ENCODE peak calls at places on chromosomes 4 and X, in seven cellular contexts. V is GM23338, U is fibroblast of mammary gland, P is astrocyte of the spinal cord, H is esophagus squamous epithelium, M is fibroblast of lung, Y is psoas muscle. F is an unnamed sample.

GRCh38 chr4:153418581-153418980 is 47.6 kb upstream of the TMEM131L start:
- DNase-seq in H (no peak), Y (no peak), V (peak; percentile 49), M (peak; percentile 13), U (no peak), P (no peak), F (peak; percentile 36)

GRCh38 chr4:101020956-101021355 is 326.4 kb downstream of the PPP3CA start:
- DNase-seq in P (peak; percentile 69), V (no peak), M (peak; percentile 35), H (no peak), U (peak; percentile 63), Y (no peak), F (peak; percentile 79)

GRCh38 chr4:128353791-128354190 is 66.2 kb upstream of the PGRMC2 start:
- DNase-seq in Y (no peak), P (no peak), H (no peak), V (no peak), U (no peak), M (peak; percentile 82), F (no peak)

GRCh38 chrX:14529288-14529989 is at the start of gene GLRA2:
- DNase-seq in V (peak; percentile 76), H (no peak), Y (no peak), P (peak; percentile 25), M (peak; percentile 24), U (peak; percentile 10), F (peak; percentile 5)

GRCh38 chr4:73944061-73944875 is 37.6 kb downstream of the PF4 start:
- DNase-seq in M (peak; percentile 8), U (peak; percentile 29), V (peak; percentile 69), P (peak; percentile 16), Y (no peak), H (no peak), F (no peak)

GRCh38 chr4:150007512-150007911 is 70.7 kb upstream of the DCLK2 start:
- DNase-seq in P (peak; percentile 68), U (no peak), M (no peak), V (no peak), Y (no peak), H (no peak), F (peak; percentile 40)

GRCh38 chr4:8394125-8394524 is 46.4 kb downstream of the ACOX3 start:
- DNase-seq in U (peak; percentile 73), M (peak; percentile 82), Y (peak; percentile 92), H (no peak), V (no peak), P (peak; percentile 68), F (peak; percentile 79)

GRCh38 chr4:25913056-25913850 is 767 bp upstream of the SMIM20 start:
- DNase-seq in U (peak; percentile 41), V (peak; percentile 51), M (no peak), Y (peak; percentile 63), P (peak; percentile 58), H (peak; percentile 8), F (no peak)

DNA sequence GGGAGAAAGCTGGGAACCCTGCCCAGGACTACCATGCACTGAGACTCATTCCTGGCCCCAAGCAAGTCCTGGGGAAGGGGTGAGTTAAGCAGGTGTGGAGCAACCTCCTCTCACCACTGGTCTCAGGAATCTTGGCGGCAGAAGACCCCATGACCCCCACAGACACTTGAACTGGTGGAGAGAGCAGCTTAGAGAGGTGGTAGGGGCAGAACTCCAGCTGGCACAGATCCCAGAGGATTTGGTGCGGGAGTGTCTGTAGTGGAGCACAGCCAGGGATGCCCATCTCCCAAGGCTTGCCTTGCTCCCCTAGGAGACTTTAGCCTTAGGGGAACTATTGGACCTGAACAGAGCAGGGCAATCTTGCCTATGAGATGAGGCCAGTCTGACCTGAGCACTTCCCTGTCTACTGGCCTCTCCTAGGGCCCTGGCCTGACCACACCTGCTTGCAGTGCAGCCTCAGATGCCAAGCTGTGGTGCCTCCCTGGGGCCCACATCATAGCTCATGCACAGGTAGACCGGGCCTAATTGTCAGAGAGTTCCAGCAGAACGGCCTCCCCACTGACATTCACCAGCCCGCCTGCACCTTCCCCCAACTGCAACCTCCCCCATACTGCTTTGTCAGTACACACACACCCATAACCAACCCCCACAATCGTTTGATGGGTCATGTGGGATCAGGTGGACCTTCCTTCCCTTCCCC is 78.0 kb downstream of the NAA11 start:
- DNase-seq in M (no peak), V (no peak), P (no peak), Y (no peak), U (no peak), H (no peak), F (no peak)
- TF ChIP-seq CTCF in M (no peak), V (no peak), P (no peak), Y (no peak), U (no peak), H (no peak), F (no peak)

DNA sequence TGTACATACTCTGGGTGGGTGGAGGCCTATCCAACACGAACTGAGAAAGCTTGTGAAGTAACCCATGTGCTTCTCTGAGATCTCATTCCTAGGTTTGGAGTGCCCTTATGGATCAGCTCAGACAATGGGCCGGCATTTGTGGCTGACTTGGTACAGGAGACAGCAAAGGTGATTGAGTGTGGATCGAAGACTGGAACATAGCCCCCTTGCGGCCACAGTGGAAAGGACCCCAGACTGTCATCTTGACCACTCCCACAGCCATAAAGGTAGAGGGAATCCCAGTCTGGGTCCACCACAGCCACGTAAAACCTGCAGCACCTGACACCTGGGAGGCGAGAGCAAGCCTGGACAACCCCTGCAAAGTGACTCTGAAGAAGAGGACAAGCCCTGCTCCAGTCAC is 598.0 kb upstream of the AADAT start:
- DNase-seq in U (no peak), M (no peak), P (no peak), H (no peak), Y (no peak), V (peak; percentile 15), F (no peak)
- H3K4me3 ChIP-seq in U (no peak overlapping the region), M (no peak overlapping the region), P (no peak overlapping the region), H (no peak overlapping the region), Y (no peak overlapping the region), V (no peak overlapping the region), F (no peak overlapping the region)

GRCh38 chrX:122113376-122113775 is 1066.0 kb downstream of the GLUD2 start:
- DNase-seq in H (no peak), P (no peak), M (no peak), V (peak; percentile 11), U (no peak), Y (no peak), F (no peak)
- TF ChIP-seq CTCF in H (no peak), P (no peak), M (no peak), V (peak; percentile 37), U (no peak), Y (no peak), F (no peak)

GRCh38 chr4:165118256-165118909 is 5.7 kb upstream of the TMEM192 start:
- DNase-seq in Y (no peak), U (no peak), M (no peak), H (no peak), P (no peak), V (no peak), F (peak; percentile 13)
- H3K4me3 ChIP-seq in Y (no peak overlapping the region), U (no peak overlapping the region), M (no peak overlapping the region), H (no peak overlapping the region), P (no peak overlapping the region), V (no peak overlapping the region), F (no peak overlapping the region)

GRCh38 chr4:4852591-4853362 is 6.7 kb upstream of the MSX1 start:
- DNase-seq in V (peak; percentile 84), H (no peak), P (peak; percentile 67), U (peak; percentile 79), M (peak; percentile 38), Y (peak; percentile 54), F (peak; percentile 70)
- TF ChIP-seq CTCF in V (peak; percentile 42), H (no peak), P (peak; percentile 35), U (peak; percentile 49), M (peak; percentile 22), Y (no peak), F (peak; percentile 52)

GRCh38 chr4:38670939-38671593 is 7.1 kb downstream of the KLF3 start:
- DNase-seq in P (no peak), U (no peak), H (no peak), Y (no peak), V (no peak), M (no peak), F (no peak)
- H3K4me3 ChIP-seq in P (no peak overlapping the region), U (no peak overlapping the region), H (peak overlapping the region; percentile 27), Y (no peak overlapping the region), V (no peak overlapping the region), M (no peak overlapping the region), F (no peak overlapping the region)

GRCh38 chrX:73289039-73289438 is 74.4 kb upstream of the NAP1L2 start:
- DNase-seq in Y (no peak), M (no peak), V (peak; percentile 51), U (no peak), H (no peak), P (no peak), F (no peak)
- TF ChIP-seq CTCF in Y (no peak), M (no peak), V (peak; percentile 46), U (no peak), H (no peak), P (no peak), F (no peak)

GRCh38 chrX:115333446-115333845 is 43.9 kb downstream of the LUZP4 start:
- DNase-seq in Y (no peak), H (no peak), V (no peak), U (no peak), M (peak; percentile 26), P (no peak), F (peak; percentile 38)

GRCh38 chrX:115332832-115333231 is 43.3 kb downstream of the LUZP4 start:
- DNase-seq in Y (no peak), H (no peak), P (no peak), V (no peak), M (peak; percentile 40), U (no peak), F (peak; percentile 37)

DNA sequence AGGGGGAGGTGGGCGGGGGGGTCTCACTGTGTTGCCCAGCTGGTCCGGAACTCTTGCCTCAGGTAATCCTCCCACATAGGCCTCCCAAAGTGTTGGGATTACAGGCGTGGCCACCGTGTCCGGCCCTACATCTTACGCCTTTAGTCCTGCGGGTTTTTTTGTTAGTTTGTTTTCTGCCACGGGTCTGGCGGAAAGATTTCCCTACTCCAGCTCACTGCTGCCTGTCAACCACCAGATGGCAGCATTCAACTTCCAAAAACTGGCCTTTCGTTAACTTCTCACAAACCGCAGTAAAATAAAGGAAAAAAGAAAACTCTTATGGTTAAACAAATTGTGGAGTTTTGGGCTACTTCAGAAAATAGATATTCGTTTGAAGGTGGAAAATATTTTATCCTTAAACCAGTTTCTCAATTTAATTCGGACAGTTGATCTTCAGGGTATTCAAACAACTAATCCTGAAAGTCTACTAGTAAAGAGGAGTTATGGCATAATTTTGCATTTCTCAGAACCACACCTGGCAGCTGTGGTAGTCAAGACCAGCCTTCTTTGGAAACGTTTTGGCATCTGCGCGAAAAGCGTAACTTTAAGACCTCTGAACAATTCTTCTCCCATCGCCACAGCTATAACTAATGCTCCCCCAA is 41.1 kb downstream of the LUZP4 start:
- DNase-seq in Y (no peak), P (peak; percentile 70), V (peak; percentile 70), H (no peak), M (peak; percentile 77), U (peak; percentile 76), F (peak; percentile 80)
- H3K4me3 ChIP-seq in Y (no peak overlapping the region), P (peak overlapping the region; percentile 10), V (no peak overlapping the region), H (no peak overlapping the region), M (no peak overlapping the region), U (no peak overlapping the region), F (peak overlapping the region; percentile 47)